ENCODE peak calls at places on chromosomes 7 and 10, in seven cellular contexts. V, A, E, K, O, M and G are unnamed samples.

GRCh38 chr7:7996568-7996967 is 28.0 kb downstream of the GLCCI1 start:
- DNase-seq in A (peak; percentile 12), M (no peak), K (no peak), O (no peak), E (no peak), V (no peak), G (no peak)

GRCh38 chr10:126060232-126060935 is 164.0 kb downstream of the FANK1 start:
- DNase-seq in V (no peak), K (peak; percentile 64), A (peak; percentile 90), M (peak; percentile 75), E (no peak), O (no peak), G (peak; percentile 55)

GRCh38 chr7:30200591-30200990 is 65.8 kb downstream of the MTURN start:
- DNase-seq in K (no peak), E (no peak), V (no peak), M (no peak), A (no peak), O (no peak), G (no peak)

GRCh38 chr10:47261556-47261955 is 38.4 kb upstream of the GDF10 start:
- DNase-seq in O (no peak), A (no peak), M (no peak), K (no peak), E (no peak), V (no peak), G (no peak)

GRCh38 chr7:99642099-99642498 is 25.4 kb downstream of the ZSCAN25 start:
- DNase-seq in V (no peak), E (no peak), O (no peak), A (no peak), M (no peak), K (no peak), G (no peak)

GRCh38 chr7:106609416-106609815 is 51.5 kb downstream of the CCDC71L start:
- DNase-seq in M (peak; percentile 87), V (no peak), E (no peak), A (peak; percentile 83), O (no peak), K (no peak), G (no peak)

GRCh38 chr7:157874208-157874816 is 537.5 kb downstream of the DNAJB6 start:
- DNase-seq in E (no peak), V (no peak), K (no peak), A (no peak), M (no peak), O (no peak), G (no peak)

GRCh38 chr10:97748116-97748515 is 11.2 kb downstream of the ZFYVE27 start:
- DNase-seq in E (no peak), K (no peak), V (no peak), M (no peak), O (no peak), A (no peak), G (no peak)

GRCh38 chr7:83415840-83416239 is 233.1 kb downstream of the SEMA3E start:
- DNase-seq in A (no peak), V (no peak), K (no peak), E (no peak), O (no peak), M (no peak), G (no peak)

GRCh38 chr10:55441777-55442176 is 640.7 kb upstream of the PCDH15 start:
- DNase-seq in O (no peak), M (no peak), V (no peak), A (no peak), E (no peak), K (no peak), G (no peak)

GRCh38 chr10:112184379-112184778 is 814 bp upstream of the GPAM start:
- DNase-seq in A (no peak), V (no peak), O (no peak), E (no peak), K (no peak), M (no peak), G (no peak)

GRCh38 chr10:53102424-53102823 is 329.8 kb upstream of the MBL2 start:
- DNase-seq in K (no peak), E (no peak), O (no peak), V (no peak), A (no peak), M (no peak), G (no peak)

GRCh38 chr10:110413049-110413783 is 84.5 kb upstream of the DUSP5 start:
- DNase-seq in O (no peak), V (no peak), A (no peak), E (no peak), M (no peak), K (no peak), G (no peak)
- H3K4me3 ChIP-seq in O (no peak overlapping the region), V (no peak overlapping the region), A (no peak overlapping the region), E (no peak overlapping the region), M (no peak overlapping the region), K (no peak overlapping the region), G (no peak overlapping the region)

DNA sequence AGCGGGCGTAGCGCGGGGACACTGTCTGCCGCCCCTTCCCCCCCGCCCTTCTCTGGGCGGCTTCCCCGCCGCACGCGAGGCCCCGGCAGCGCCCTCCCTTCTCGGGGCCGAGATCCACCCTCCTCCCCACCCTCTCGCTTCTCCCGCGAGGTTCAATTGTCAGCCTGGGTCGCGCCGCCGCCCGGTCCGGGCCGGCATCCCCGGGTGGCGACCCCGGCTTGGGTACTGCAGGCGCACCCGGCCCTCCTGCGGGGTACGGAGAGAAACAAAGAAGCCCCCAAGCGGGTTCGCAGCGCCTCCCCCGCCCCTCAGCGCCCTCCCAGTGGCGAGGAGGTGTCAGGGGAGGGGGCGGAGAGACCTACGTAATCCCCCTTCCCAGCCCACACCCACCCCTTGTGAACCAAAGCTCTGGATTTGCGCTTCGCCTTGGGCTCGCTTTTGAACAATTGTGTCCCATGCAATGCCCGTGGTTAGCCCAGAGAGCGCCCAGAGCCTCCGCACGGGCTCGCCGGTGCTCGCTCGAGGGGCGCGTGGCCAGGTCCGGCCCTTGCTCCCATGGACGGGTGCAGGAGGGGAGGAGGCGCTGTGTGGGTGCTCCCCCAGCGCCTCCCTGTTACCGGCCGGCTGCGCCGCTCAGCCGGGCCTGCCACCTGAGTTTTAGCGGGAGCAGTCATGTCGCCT is 634 bp downstream of the HECW1 start:
- DNase-seq in O (no peak), M (peak; percentile 34), V (peak; percentile 61), E (no peak), K (peak; percentile 29), A (peak; percentile 33), G (peak; percentile 20)
- H3K4me3 ChIP-seq in O (no peak overlapping the region), M (peak overlapping the region; percentile 28), V (peak overlapping the region; percentile 38), E (peak overlapping the region; percentile 49), K (peak overlapping the region; percentile 26), A (peak overlapping the region; percentile 47), G (peak overlapping the region; percentile 18)

DNA sequence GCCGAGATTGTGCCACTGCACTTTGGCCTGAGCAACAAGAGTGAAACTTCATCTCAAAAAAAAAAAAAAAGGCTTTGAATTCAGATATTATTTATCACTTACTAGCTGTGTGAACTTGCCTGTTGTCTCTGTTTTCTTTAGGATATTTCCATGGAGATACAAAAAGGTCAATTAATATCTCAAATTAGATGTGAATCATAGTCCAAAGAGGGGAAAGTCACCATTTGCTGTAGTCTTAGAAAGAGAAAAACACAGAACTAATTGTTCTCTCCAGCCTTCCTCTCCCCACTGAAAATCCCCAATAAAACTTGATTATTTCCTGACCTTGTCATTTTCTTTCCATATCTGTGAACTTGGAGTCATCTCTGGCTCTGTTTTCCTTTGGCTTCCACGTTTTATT is 21.2 kb downstream of the HEPACAM2 start:
- DNase-seq in K (no peak), V (no peak), O (no peak), A (no peak), M (no peak), E (no peak), G (no peak)
- H3K4me3 ChIP-seq in K (no peak overlapping the region), V (no peak overlapping the region), O (no peak overlapping the region), A (no peak overlapping the region), M (no peak overlapping the region), E (no peak overlapping the region), G (no peak overlapping the region)

GRCh38 chr7:142796501-142797341 is 26.0 kb downstream of the PRSS2 start:
- DNase-seq in M (no peak), O (no peak), K (no peak), A (peak; percentile 25), E (no peak), V (no peak), G (no peak)
- H3K4me3 ChIP-seq in M (peak overlapping the region; percentile 67), O (peak overlapping the region; percentile 81), K (peak overlapping the region; percentile 38), A (peak overlapping the region; percentile 72), E (peak overlapping the region; percentile 45), V (peak overlapping the region; percentile 47), G (peak overlapping the region; percentile 68)

DNA sequence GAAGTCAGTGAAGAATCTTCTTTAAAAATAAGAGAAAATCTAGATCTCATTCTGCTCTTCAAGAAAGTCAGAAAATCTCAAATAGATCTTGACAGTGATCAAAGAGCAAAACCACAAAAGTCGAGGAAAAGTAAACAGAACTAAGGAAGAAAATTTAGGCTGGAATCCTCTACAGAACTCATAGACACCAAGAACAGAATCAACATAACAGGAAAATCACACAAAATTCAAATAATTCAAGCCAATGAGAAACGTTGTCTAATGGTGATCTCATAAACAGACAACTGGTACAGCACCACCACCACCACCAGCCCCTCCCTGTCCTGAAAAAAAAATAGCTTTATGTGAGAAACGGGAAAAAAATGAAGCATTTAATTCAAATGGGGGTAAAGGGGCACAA is 6.9 kb downstream of the ITGB1 start:
- DNase-seq in K (no peak), M (no peak), E (no peak), O (no peak), A (no peak), V (no peak), G (no peak)
- H3K4me3 ChIP-seq in K (no peak overlapping the region), M (no peak overlapping the region), E (no peak overlapping the region), O (no peak overlapping the region), A (no peak overlapping the region), V (no peak overlapping the region), G (no peak overlapping the region)

GRCh38 chr7:56175086-56175760 is 59.0 kb upstream of the NUPR2 start:
- DNase-seq in O (no peak), A (no peak), V (peak; percentile 60), E (peak; percentile 77), M (no peak), K (peak; percentile 29), G (peak; percentile 47)

GRCh38 chr7:56175784-56176183 is 59.6 kb upstream of the NUPR2 start:
- DNase-seq in A (no peak), V (no peak), O (no peak), E (no peak), M (no peak), K (no peak), G (no peak)

DNA sequence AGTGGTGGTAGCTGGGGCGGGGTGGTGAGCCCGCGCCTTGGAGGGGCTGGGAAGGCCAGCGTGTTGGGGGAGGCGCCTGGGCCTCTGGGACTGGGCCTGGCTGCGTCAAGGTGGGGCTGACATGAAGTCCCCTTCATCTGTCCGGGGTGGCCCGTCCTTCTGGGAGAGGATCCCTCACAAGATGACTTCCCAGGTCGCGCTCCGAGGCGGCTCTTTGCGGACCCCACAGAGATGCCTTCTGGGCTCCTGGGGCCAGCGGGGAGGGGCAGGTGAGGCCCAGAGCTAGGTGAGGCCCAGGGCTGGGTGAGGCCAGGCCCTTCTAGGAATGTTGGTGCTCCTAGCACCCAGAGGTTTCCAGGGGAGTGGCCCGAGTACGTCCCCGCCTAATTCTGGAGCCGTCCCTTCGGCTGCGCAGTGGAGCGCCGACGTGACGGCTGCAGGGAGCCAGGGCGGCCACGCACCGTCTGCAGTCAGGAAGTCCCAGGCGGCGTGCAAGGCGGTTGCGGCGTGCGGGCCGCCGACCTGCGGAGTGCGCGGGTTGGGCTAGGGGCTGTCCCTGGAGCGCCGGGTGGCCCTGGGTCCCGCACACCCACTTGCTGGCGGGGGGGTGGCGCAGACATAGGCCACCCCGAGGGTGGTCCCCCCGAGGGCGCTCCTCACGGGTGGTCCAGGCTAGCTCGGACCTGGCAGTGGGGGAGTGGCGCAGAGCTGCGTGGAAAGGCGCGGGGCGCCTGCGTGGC is 58.3 kb upstream of the NUPR2 start:
- DNase-seq in M (no peak), K (no peak), E (no peak), V (no peak), O (no peak), A (no peak), G (no peak)
- H3K4me3 ChIP-seq in M (no peak overlapping the region), K (no peak overlapping the region), E (peak overlapping the region; percentile 80), V (peak overlapping the region; percentile 45), O (no peak overlapping the region), A (no peak overlapping the region), G (peak overlapping the region; percentile 73)